ENCODE peak calls at places on chromosomes 2 and 18, in seven cellular contexts. I, G, R, L, U, J and Z are unnamed samples.

GRCh38 chr2:169446452-169446851 is 32.8 kb upstream of the BBS5 start:
- DNase-seq in I (no peak), G (no peak), R (no peak), L (no peak), U (no peak), J (no peak), Z (no peak)

GRCh38 chr2:119029297-119029696 is 87.3 kb downstream of the MARCO start:
- DNase-seq in I (no peak), G (no peak), R (peak), L (peak), U (no peak), J (no peak), Z (no peak)

GRCh38 chr2:122100371-122101150 is 345.1 kb downstream of the TSN start:
- DNase-seq in I (no peak), G (no peak), R (no peak), L (peak), U (no peak), J (no peak), Z (peak)

GRCh38 chr2:72929010-72929409 is 11.7 kb downstream of the EMX1 start:
- DNase-seq in I (no peak), G (no peak), R (no peak), L (no peak), U (no peak), J (no peak), Z (no peak)

GRCh38 chr2:44314354-44314753 is 39.1 kb downstream of the SLC3A1 start:
- DNase-seq in I (no peak), G (no peak), R (no peak), L (no peak), U (no peak), J (no peak), Z (no peak)

GRCh38 chr2:160419776-160420521 is 73.7 kb downstream of the RBMS1 start:
- DNase-seq in I (no peak), G (no peak), R (no peak), L (peak), U (no peak), J (no peak), Z (peak)

GRCh38 chr2:84939426-84940087 is 31.4 kb upstream of the KCMF1 start:
- DNase-seq in I (no peak), G (peak), R (peak), L (no peak), U (no peak), J (no peak), Z (no peak)

GRCh38 chr2:159968282-159968900 is 94.0 kb downstream of the PLA2R1 start:
- DNase-seq in I (no peak), G (no peak), R (peak), L (peak), U (peak), J (peak), Z (peak)

GRCh38 chr2:240461471-240462072 is 26.1 kb downstream of the GPC1 start:
- DNase-seq in I (no peak), G (no peak), R (no peak), L (no peak), U (no peak), J (no peak), Z (no peak)

GRCh38 chr2:27889774-27890145 is 427 bp downstream of the RBKS start:
- DNase-seq in I (no peak), G (no peak), R (no peak), L (peak), U (no peak), J (no peak), Z (no peak)

GRCh38 chr2:101983486-101983885 is 8.3 kb upstream of the IL1R2 start:
- DNase-seq in I (no peak), G (no peak), R (no peak), L (no peak), U (no peak), J (no peak), Z (peak)

GRCh38 chr2:100054426-100054825 is 88.0 kb downstream of the AFF3 start:
- DNase-seq in I (no peak), G (no peak), R (no peak), L (no peak), U (no peak), J (no peak), Z (no peak)

GRCh38 chr2:36492216-36492945 is 105.6 kb downstream of the FEZ2 start:
- DNase-seq in I (no peak), G (no peak), R (no peak), L (no peak), U (no peak), J (no peak), Z (peak)

GRCh38 chr2:144490017-144490416 is 29.9 kb downstream of the ZEB2 start:
- DNase-seq in I (no peak), G (no peak), R (no peak), L (no peak), U (no peak), J (no peak), Z (no peak)

GRCh38 chr2:42360493-42360889 is 526 bp downstream of the COX7A2L start:
- DNase-seq in I (no peak), G (no peak), R (no peak), L (no peak), U (no peak), J (no peak), Z (no peak)

GRCh38 chr18:50312296-50313030 is 25.0 kb upstream of the CXXC1 start:
- DNase-seq in I (no peak), G (no peak), R (no peak), L (no peak), U (no peak), J (no peak), Z (no peak)

GRCh38 chr2:230809677-230810251 is 55.0 kb upstream of the ITM2C start:
- DNase-seq in I (no peak), G (no peak), R (no peak), L (no peak), U (no peak), J (no peak), Z (no peak)

GRCh38 chr18:74378179-74378682 is 62.6 kb downstream of the C18orf63 start:
- DNase-seq in I (no peak), G (no peak), R (peak), L (peak), U (no peak), J (no peak), Z (peak)

GRCh38 chr2:241312082-241312481 is 3.4 kb downstream of the HDLBP start:
- DNase-seq in I (no peak), G (no peak), R (no peak), L (peak), U (no peak), J (no peak), Z (peak)

GRCh38 chr2:23553561-23553960 is 168.6 kb downstream of the KLHL29 start:
- DNase-seq in I (no peak), G (no peak), R (no peak), L (no peak), U (no peak), J (no peak), Z (no peak)

GRCh38 chr2:6864938-6865345 is 765 bp downstream of the CMPK2 start:
- DNase-seq in I (no peak), G (no peak), R (no peak), L (no peak), U (no peak), J (no peak), Z (peak)

GRCh38 chr2:186540971-186541370 is 48.9 kb upstream of the ITGAV start:
- DNase-seq in I (no peak), G (no peak), R (no peak), L (peak), U (no peak), J (no peak), Z (peak)

GRCh38 chr18:56560992-56561391 is 77.4 kb downstream of the TXNL1 start:
- DNase-seq in I (no peak), G (no peak), R (no peak), L (no peak), U (no peak), J (no peak), Z (no peak)

GRCh38 chr2:195532628-195533271 is 124.3 kb upstream of the SLC39A10 start:
- DNase-seq in I (no peak), G (no peak), R (no peak), L (no peak), U (no peak), J (no peak), Z (peak)

GRCh38 chr18:48230459-48231113 is 178.6 kb downstream of the ZBTB7C start:
- DNase-seq in I (no peak), G (no peak), R (peak), L (peak), U (peak), J (peak), Z (peak)

GRCh38 chr2:61014805-61015204 is 2.7 kb upstream of the PEX13 start:
- DNase-seq in I (no peak), G (no peak), R (no peak), L (no peak), U (no peak), J (no peak), Z (peak)

GRCh38 chr2:233828546-233829192 is 25.7 kb downstream of the HJURP start:
- DNase-seq in I (no peak), G (no peak), R (no peak), L (no peak), U (no peak), J (no peak), Z (no peak)

GRCh38 chr2:215692387-215693079 is 256.7 kb upstream of the FN1 start:
- DNase-seq in I (no peak), G (no peak), R (no peak), L (peak), U (no peak), J (no peak), Z (peak)

GRCh38 chr2:208311321-208311720 is 45.3 kb downstream of the PIKFYVE start:
- DNase-seq in I (no peak), G (no peak), R (peak), L (no peak), U (no peak), J (no peak), Z (no peak)

GRCh38 chr2:197846789-197847188 is 42.4 kb downstream of the PLCL1 start:
- DNase-seq in I (no peak), G (no peak), R (no peak), L (no peak), U (no peak), J (no peak), Z (peak)

GRCh38 chr2:230879271-230879882 is 14.6 kb downstream of the ITM2C start:
- DNase-seq in I (no peak), G (no peak), R (no peak), L (no peak), U (no peak), J (no peak), Z (no peak)

GRCh38 chr2:68032702-68033101 is 30.1 kb downstream of the C1D start:
- DNase-seq in I (no peak), G (no peak), R (no peak), L (no peak), U (no peak), J (no peak), Z (no peak)

GRCh38 chr2:235614900-235615712 is 121.3 kb downstream of the AGAP1 start:
- DNase-seq in I (peak), G (no peak), R (no peak), L (peak), U (no peak), J (no peak), Z (peak)

GRCh38 chr2:166765141-166765540 is 123.1 kb upstream of the XIRP2 start:
- DNase-seq in I (no peak), G (no peak), R (no peak), L (no peak), U (no peak), J (no peak), Z (no peak)